ENCODE peak calls at places on chromosomes 12 and 14, in eight cellular contexts. One of them, this sample, is unnamed.

GRCh38 chr12:101019667-101020066 is 190.4 kb downstream of the SLC5A8 start:
- DNase-seq in HEK293T: no peak
- DNase-seq in AG10803: no peak
- DNase-seq in KG1: no peak
- DNase-seq in stimulated activated effector memory CD8-positive, alpha-beta T cell treated with anti-CD3 and anti-CD28 coated beads, Interleukin-12 subunit alpha, Interleukin-12 subunit beta, amount 100 ng/mL, for 72 hours: no peak
- DNase-seq in Kasumi-1: no peak
- DNase-seq in tibial artery: no peak
- DNase-seq in HS-5: no peak
- DNase-seq in this sample: no peak

GRCh38 chr12:3644103-3644502 is 108.8 kb downstream of the CRACR2A start:
- DNase-seq in Kasumi-1: no peak
- DNase-seq in HEK293T: no peak
- DNase-seq in HS-5: no peak
- DNase-seq in KG1: no peak
- DNase-seq in AG10803: no peak
- DNase-seq in stimulated activated effector memory CD8-positive, alpha-beta T cell treated with anti-CD3 and anti-CD28 coated beads, Interleukin-12 subunit alpha, Interleukin-12 subunit beta, amount 100 ng/mL, for 72 hours: no peak
- DNase-seq in tibial artery: no peak
- DNase-seq in this sample: no peak

GRCh38 chr12:27733052-27733656 is 22.5 kb downstream of the MRPS35 start:
- DNase-seq in HEK293T: peak
- DNase-seq in tibial artery: no peak
- DNase-seq in AG10803: peak
- DNase-seq in HS-5: peak
- DNase-seq in Kasumi-1: peak
- DNase-seq in stimulated activated effector memory CD8-positive, alpha-beta T cell treated with anti-CD3 and anti-CD28 coated beads, Interleukin-12 subunit alpha, Interleukin-12 subunit beta, amount 100 ng/mL, for 72 hours: no peak
- DNase-seq in KG1: no peak
- DNase-seq in this sample: no peak

GRCh38 chr14:50616275-50616674 is 51.8 kb downstream of the SAV1 start:
- DNase-seq in stimulated activated effector memory CD8-positive, alpha-beta T cell treated with anti-CD3 and anti-CD28 coated beads, Interleukin-12 subunit alpha, Interleukin-12 subunit beta, amount 100 ng/mL, for 72 hours: no peak
- DNase-seq in AG10803: no peak
- DNase-seq in HEK293T: no peak
- DNase-seq in Kasumi-1: no peak
- DNase-seq in HS-5: no peak
- DNase-seq in KG1: no peak
- DNase-seq in tibial artery: no peak
- DNase-seq in this sample: no peak

GRCh38 chr14:35107866-35108265 is 13.9 kb downstream of the PPP2R3C start:
- DNase-seq in stimulated activated effector memory CD8-positive, alpha-beta T cell treated with anti-CD3 and anti-CD28 coated beads, Interleukin-12 subunit alpha, Interleukin-12 subunit beta, amount 100 ng/mL, for 72 hours: no peak
- DNase-seq in KG1: no peak
- DNase-seq in HS-5: no peak
- DNase-seq in Kasumi-1: no peak
- DNase-seq in HEK293T: no peak
- DNase-seq in AG10803: no peak
- DNase-seq in tibial artery: no peak
- DNase-seq in this sample: no peak

GRCh38 chr14:80491131-80491530 is 279.8 kb upstream of the DIO2 start:
- DNase-seq in KG1: no peak
- DNase-seq in AG10803: peak
- DNase-seq in Kasumi-1: peak
- DNase-seq in tibial artery: peak
- DNase-seq in stimulated activated effector memory CD8-positive, alpha-beta T cell treated with anti-CD3 and anti-CD28 coated beads, Interleukin-12 subunit alpha, Interleukin-12 subunit beta, amount 100 ng/mL, for 72 hours: no peak
- DNase-seq in HS-5: no peak
- DNase-seq in HEK293T: no peak
- DNase-seq in this sample: no peak

GRCh38 chr12:42145552-42146215 is 1.0 kb upstream of the GXYLT1 start:
- DNase-seq in KG1: no peak
- DNase-seq in tibial artery: no peak
- DNase-seq in HS-5: no peak
- DNase-seq in HEK293T: no peak
- DNase-seq in Kasumi-1: no peak
- DNase-seq in stimulated activated effector memory CD8-positive, alpha-beta T cell treated with anti-CD3 and anti-CD28 coated beads, Interleukin-12 subunit alpha, Interleukin-12 subunit beta, amount 100 ng/mL, for 72 hours: no peak
- DNase-seq in AG10803: no peak
- DNase-seq in this sample: no peak

GRCh38 chr12:124819525-124819924 is 44.1 kb downstream of the SCARB1 start:
- DNase-seq in Kasumi-1: no peak
- DNase-seq in tibial artery: no peak
- DNase-seq in HS-5: no peak
- DNase-seq in KG1: no peak
- DNase-seq in AG10803: no peak
- DNase-seq in HEK293T: no peak
- DNase-seq in stimulated activated effector memory CD8-positive, alpha-beta T cell treated with anti-CD3 and anti-CD28 coated beads, Interleukin-12 subunit alpha, Interleukin-12 subunit beta, amount 100 ng/mL, for 72 hours: no peak
- DNase-seq in this sample: no peak

GRCh38 chr12:100337727-100338126 is 19.1 kb upstream of the SLC17A8 start:
- DNase-seq in AG10803: no peak
- DNase-seq in HEK293T: no peak
- DNase-seq in stimulated activated effector memory CD8-positive, alpha-beta T cell treated with anti-CD3 and anti-CD28 coated beads, Interleukin-12 subunit alpha, Interleukin-12 subunit beta, amount 100 ng/mL, for 72 hours: no peak
- DNase-seq in tibial artery: no peak
- DNase-seq in HS-5: no peak
- DNase-seq in KG1: no peak
- DNase-seq in Kasumi-1: no peak
- DNase-seq in this sample: no peak

GRCh38 chr14:33539918-33540357 is 410.9 kb downstream of the EGLN3 start:
- DNase-seq in stimulated activated effector memory CD8-positive, alpha-beta T cell treated with anti-CD3 and anti-CD28 coated beads, Interleukin-12 subunit alpha, Interleukin-12 subunit beta, amount 100 ng/mL, for 72 hours: no peak
- DNase-seq in KG1: no peak
- DNase-seq in HEK293T: no peak
- DNase-seq in Kasumi-1: no peak
- DNase-seq in tibial artery: no peak
- DNase-seq in HS-5: no peak
- DNase-seq in AG10803: no peak
- DNase-seq in this sample: no peak

GRCh38 chr12:113591480-113591971 is 119.9 kb upstream of the LHX5 start:
- DNase-seq in HS-5: no peak
- DNase-seq in tibial artery: peak
- DNase-seq in AG10803: no peak
- DNase-seq in HEK293T: peak
- DNase-seq in Kasumi-1: no peak
- DNase-seq in stimulated activated effector memory CD8-positive, alpha-beta T cell treated with anti-CD3 and anti-CD28 coated beads, Interleukin-12 subunit alpha, Interleukin-12 subunit beta, amount 100 ng/mL, for 72 hours: no peak
- DNase-seq in KG1: no peak
- DNase-seq in this sample: no peak

GRCh38 chr14:35420036-35420811 is 15.7 kb upstream of the NFKBIA start:
- DNase-seq in KG1: no peak
- DNase-seq in HEK293T: no peak
- DNase-seq in HS-5: peak
- DNase-seq in Kasumi-1: no peak
- DNase-seq in AG10803: peak
- DNase-seq in tibial artery: no peak
- DNase-seq in stimulated activated effector memory CD8-positive, alpha-beta T cell treated with anti-CD3 and anti-CD28 coated beads, Interleukin-12 subunit alpha, Interleukin-12 subunit beta, amount 100 ng/mL, for 72 hours: no peak
- DNase-seq in this sample: no peak

GRCh38 chr14:74510955-74511354 is 17.4 kb downstream of the ISCA2 start:
- DNase-seq in HEK293T: no peak
- DNase-seq in stimulated activated effector memory CD8-positive, alpha-beta T cell treated with anti-CD3 and anti-CD28 coated beads, Interleukin-12 subunit alpha, Interleukin-12 subunit beta, amount 100 ng/mL, for 72 hours: no peak
- DNase-seq in AG10803: peak
- DNase-seq in HS-5: peak
- DNase-seq in Kasumi-1: no peak
- DNase-seq in KG1: no peak
- DNase-seq in tibial artery: peak
- DNase-seq in this sample: no peak

GRCh38 chr12:113244015-113244983 is 23.0 kb downstream of the TPCN1 start:
- DNase-seq in HEK293T: no peak
- DNase-seq in HS-5: no peak
- DNase-seq in Kasumi-1: no peak
- DNase-seq in KG1: no peak
- DNase-seq in AG10803: no peak
- DNase-seq in tibial artery: peak
- DNase-seq in stimulated activated effector memory CD8-positive, alpha-beta T cell treated with anti-CD3 and anti-CD28 coated beads, Interleukin-12 subunit alpha, Interleukin-12 subunit beta, amount 100 ng/mL, for 72 hours: no peak
- DNase-seq in this sample: no peak

GRCh38 chr12:75364918-75365317 is 26.0 kb upstream of the GLIPR1L2 start:
- DNase-seq in HS-5: no peak
- DNase-seq in stimulated activated effector memory CD8-positive, alpha-beta T cell treated with anti-CD3 and anti-CD28 coated beads, Interleukin-12 subunit alpha, Interleukin-12 subunit beta, amount 100 ng/mL, for 72 hours: no peak
- DNase-seq in AG10803: peak
- DNase-seq in KG1: no peak
- DNase-seq in tibial artery: no peak
- DNase-seq in HEK293T: no peak
- DNase-seq in Kasumi-1: peak
- DNase-seq in this sample: no peak

GRCh38 chr12:130761537-130762318 is 45.6 kb upstream of the RIMBP2 start:
- DNase-seq in HS-5: no peak
- DNase-seq in Kasumi-1: peak
- DNase-seq in AG10803: peak
- DNase-seq in stimulated activated effector memory CD8-positive, alpha-beta T cell treated with anti-CD3 and anti-CD28 coated beads, Interleukin-12 subunit alpha, Interleukin-12 subunit beta, amount 100 ng/mL, for 72 hours: peak
- DNase-seq in tibial artery: no peak
- DNase-seq in HEK293T: peak
- DNase-seq in KG1: no peak
- DNase-seq in this sample: peak

GRCh38 chr12:122203968-122204828 is 689 bp downstream of the B3GNT4 start:
- DNase-seq in KG1: no peak
- DNase-seq in tibial artery: peak
- DNase-seq in AG10803: no peak
- DNase-seq in stimulated activated effector memory CD8-positive, alpha-beta T cell treated with anti-CD3 and anti-CD28 coated beads, Interleukin-12 subunit alpha, Interleukin-12 subunit beta, amount 100 ng/mL, for 72 hours: no peak
- DNase-seq in HEK293T: no peak
- DNase-seq in Kasumi-1: no peak
- DNase-seq in HS-5: no peak
- DNase-seq in this sample: no peak

GRCh38 chr12:48159976-48160525 is 2.7 kb upstream of the ASB8 start:
- DNase-seq in HEK293T: no peak
- DNase-seq in KG1: no peak
- DNase-seq in stimulated activated effector memory CD8-positive, alpha-beta T cell treated with anti-CD3 and anti-CD28 coated beads, Interleukin-12 subunit alpha, Interleukin-12 subunit beta, amount 100 ng/mL, for 72 hours: no peak
- DNase-seq in HS-5: no peak
- DNase-seq in Kasumi-1: peak
- DNase-seq in tibial artery: no peak
- DNase-seq in AG10803: peak
- DNase-seq in this sample: no peak

GRCh38 chr12:64826234-64826633 is 1.8 kb downstream of the TBC1D30 start:
- DNase-seq in Kasumi-1: peak
- DNase-seq in tibial artery: no peak
- DNase-seq in AG10803: peak
- DNase-seq in KG1: no peak
- DNase-seq in stimulated activated effector memory CD8-positive, alpha-beta T cell treated with anti-CD3 and anti-CD28 coated beads, Interleukin-12 subunit alpha, Interleukin-12 subunit beta, amount 100 ng/mL, for 72 hours: peak
- DNase-seq in HEK293T: peak
- DNase-seq in HS-5: no peak
- DNase-seq in this sample: peak

GRCh38 chr12:76786986-76787385 is 23.1 kb downstream of the ZDHHC17 start:
- DNase-seq in HS-5: no peak
- DNase-seq in stimulated activated effector memory CD8-positive, alpha-beta T cell treated with anti-CD3 and anti-CD28 coated beads, Interleukin-12 subunit alpha, Interleukin-12 subunit beta, amount 100 ng/mL, for 72 hours: no peak
- DNase-seq in tibial artery: no peak
- DNase-seq in Kasumi-1: no peak
- DNase-seq in AG10803: no peak
- DNase-seq in HEK293T: no peak
- DNase-seq in KG1: no peak
- DNase-seq in this sample: no peak

GRCh38 chr14:101031721-101032120 is 128.2 kb upstream of the RTL1 start:
- DNase-seq in Kasumi-1: no peak
- DNase-seq in HEK293T: no peak
- DNase-seq in stimulated activated effector memory CD8-positive, alpha-beta T cell treated with anti-CD3 and anti-CD28 coated beads, Interleukin-12 subunit alpha, Interleukin-12 subunit beta, amount 100 ng/mL, for 72 hours: no peak
- DNase-seq in KG1: no peak
- DNase-seq in AG10803: no peak
- DNase-seq in tibial artery: peak
- DNase-seq in HS-5: no peak
- DNase-seq in this sample: no peak

GRCh38 chr12:93751864-93752610 is 74.9 kb downstream of the CRADD start:
- DNase-seq in Kasumi-1: no peak
- DNase-seq in HEK293T: no peak
- DNase-seq in AG10803: peak
- DNase-seq in KG1: no peak
- DNase-seq in stimulated activated effector memory CD8-positive, alpha-beta T cell treated with anti-CD3 and anti-CD28 coated beads, Interleukin-12 subunit alpha, Interleukin-12 subunit beta, amount 100 ng/mL, for 72 hours: no peak
- DNase-seq in tibial artery: no peak
- DNase-seq in HS-5: no peak
- DNase-seq in this sample: peak

GRCh38 chr12:67937822-67938221 is 51.4 kb upstream of the IFNG-AS1 start:
- DNase-seq in HEK293T: no peak
- DNase-seq in stimulated activated effector memory CD8-positive, alpha-beta T cell treated with anti-CD3 and anti-CD28 coated beads, Interleukin-12 subunit alpha, Interleukin-12 subunit beta, amount 100 ng/mL, for 72 hours: no peak
- DNase-seq in AG10803: no peak
- DNase-seq in HS-5: no peak
- DNase-seq in tibial artery: no peak
- DNase-seq in KG1: no peak
- DNase-seq in Kasumi-1: no peak
- DNase-seq in this sample: no peak

GRCh38 chr14:54572316-54572715 is 5.4 kb downstream of the SAMD4A start:
- DNase-seq in AG10803: no peak
- DNase-seq in HS-5: no peak
- DNase-seq in stimulated activated effector memory CD8-positive, alpha-beta T cell treated with anti-CD3 and anti-CD28 coated beads, Interleukin-12 subunit alpha, Interleukin-12 subunit beta, amount 100 ng/mL, for 72 hours: peak
- DNase-seq in KG1: no peak
- DNase-seq in tibial artery: no peak
- DNase-seq in HEK293T: peak
- DNase-seq in Kasumi-1: peak
- DNase-seq in this sample: no peak

GRCh38 chr12:17134315-17134714 is 528.4 kb upstream of the LMO3 start:
- DNase-seq in KG1: no peak
- DNase-seq in Kasumi-1: no peak
- DNase-seq in stimulated activated effector memory CD8-positive, alpha-beta T cell treated with anti-CD3 and anti-CD28 coated beads, Interleukin-12 subunit alpha, Interleukin-12 subunit beta, amount 100 ng/mL, for 72 hours: no peak
- DNase-seq in tibial artery: no peak
- DNase-seq in HS-5: no peak
- DNase-seq in AG10803: no peak
- DNase-seq in HEK293T: no peak
- DNase-seq in this sample: no peak

GRCh38 chr14:70622111-70622712 is 19.5 kb upstream of the TTC9 start:
- DNase-seq in HS-5: no peak
- DNase-seq in HEK293T: peak
- DNase-seq in Kasumi-1: peak
- DNase-seq in KG1: peak
- DNase-seq in AG10803: peak
- DNase-seq in tibial artery: no peak
- DNase-seq in stimulated activated effector memory CD8-positive, alpha-beta T cell treated with anti-CD3 and anti-CD28 coated beads, Interleukin-12 subunit alpha, Interleukin-12 subunit beta, amount 100 ng/mL, for 72 hours: peak
- DNase-seq in this sample: no peak

GRCh38 chr12:128911861-128912260 is 58.6 kb downstream of the GLT1D1 start:
- DNase-seq in HEK293T: no peak
- DNase-seq in Kasumi-1: no peak
- DNase-seq in stimulated activated effector memory CD8-positive, alpha-beta T cell treated with anti-CD3 and anti-CD28 coated beads, Interleukin-12 subunit alpha, Interleukin-12 subunit beta, amount 100 ng/mL, for 72 hours: no peak
- DNase-seq in HS-5: no peak
- DNase-seq in tibial artery: no peak
- DNase-seq in AG10803: no peak
- DNase-seq in KG1: no peak
- DNase-seq in this sample: no peak

GRCh38 chr14:30234966-30235365 is 307.3 kb upstream of the PRKD1 start:
- DNase-seq in tibial artery: no peak
- DNase-seq in HEK293T: no peak
- DNase-seq in Kasumi-1: no peak
- DNase-seq in HS-5: no peak
- DNase-seq in KG1: no peak
- DNase-seq in AG10803: no peak
- DNase-seq in stimulated activated effector memory CD8-positive, alpha-beta T cell treated with anti-CD3 and anti-CD28 coated beads, Interleukin-12 subunit alpha, Interleukin-12 subunit beta, amount 100 ng/mL, for 72 hours: no peak
- DNase-seq in this sample: no peak

GRCh38 chr12:120817559-120818330 is 86.4 kb downstream of the SPPL3 start:
- DNase-seq in KG1: no peak
- DNase-seq in HS-5: no peak
- DNase-seq in stimulated activated effector memory CD8-positive, alpha-beta T cell treated with anti-CD3 and anti-CD28 coated beads, Interleukin-12 subunit alpha, Interleukin-12 subunit beta, amount 100 ng/mL, for 72 hours: no peak
- DNase-seq in HEK293T: no peak
- DNase-seq in Kasumi-1: no peak
- DNase-seq in AG10803: no peak
- DNase-seq in tibial artery: no peak
- DNase-seq in this sample: no peak